ENCODE peak calls at places on chromosomes 3 and 15, in five cellular contexts. One of them, this sample, is unnamed.

GRCh38 chr15:98126326-98127090 is 166.0 kb downstream of the ARRDC4 start:
- DNase-seq in caudate nucleus: no peak
- DNase-seq in psoas muscle: no peak
- DNase-seq in pancreas: no peak
- DNase-seq in activated T-helper 1 cell treated with Interleukin-2 at 50 U/mL for 16 hours: no peak
- DNase-seq in this sample: no peak

GRCh38 chr3:73683706-73684105 is 59.0 kb upstream of the PDZRN3 start:
- DNase-seq in caudate nucleus: no peak
- DNase-seq in activated T-helper 1 cell treated with Interleukin-2 at 50 U/mL for 16 hours: no peak
- DNase-seq in pancreas: no peak
- DNase-seq in psoas muscle: no peak
- DNase-seq in this sample: no peak

GRCh38 chr15:40252438-40253178 is 13.7 kb downstream of the PAK6 start:
- DNase-seq in psoas muscle: peak
- DNase-seq in caudate nucleus: no peak
- DNase-seq in pancreas: peak
- DNase-seq in activated T-helper 1 cell treated with Interleukin-2 at 50 U/mL for 16 hours: no peak
- DNase-seq in this sample: peak

GRCh38 chr3:154241496-154241895 is 82.8 kb downstream of the DHX36 start:
- DNase-seq in activated T-helper 1 cell treated with Interleukin-2 at 50 U/mL for 16 hours: no peak
- DNase-seq in pancreas: no peak
- DNase-seq in caudate nucleus: no peak
- DNase-seq in psoas muscle: no peak
- DNase-seq in this sample: no peak

GRCh38 chr3:75001330-75001729 is 386.9 kb upstream of the CNTN3 start:
- DNase-seq in caudate nucleus: no peak
- DNase-seq in activated T-helper 1 cell treated with Interleukin-2 at 50 U/mL for 16 hours: no peak
- DNase-seq in psoas muscle: no peak
- DNase-seq in pancreas: no peak
- DNase-seq in this sample: no peak

GRCh38 chr3:525415-525814 is 328.9 kb downstream of the CHL1 start:
- DNase-seq in pancreas: no peak
- DNase-seq in activated T-helper 1 cell treated with Interleukin-2 at 50 U/mL for 16 hours: no peak
- DNase-seq in caudate nucleus: no peak
- DNase-seq in psoas muscle: no peak
- DNase-seq in this sample: no peak

GRCh38 chr3:119858957-119859356 is 77.1 kb downstream of the NR1I2 start:
- DNase-seq in caudate nucleus: no peak
- DNase-seq in psoas muscle: no peak
- DNase-seq in activated T-helper 1 cell treated with Interleukin-2 at 50 U/mL for 16 hours: no peak
- DNase-seq in pancreas: no peak
- DNase-seq in this sample: no peak

GRCh38 chr3:128712848-128713247 is 13.1 kb upstream of the RAB7A start:
- DNase-seq in caudate nucleus: no peak
- DNase-seq in psoas muscle: no peak
- DNase-seq in pancreas: no peak
- DNase-seq in activated T-helper 1 cell treated with Interleukin-2 at 50 U/mL for 16 hours: no peak
- DNase-seq in this sample: no peak

GRCh38 chr15:73385205-73385604 is 16.4 kb upstream of the HCN4 start:
- DNase-seq in psoas muscle: no peak
- DNase-seq in caudate nucleus: no peak
- DNase-seq in pancreas: no peak
- DNase-seq in activated T-helper 1 cell treated with Interleukin-2 at 50 U/mL for 16 hours: no peak
- DNase-seq in this sample: no peak

GRCh38 chr3:182092662-182093262 is 381.0 kb downstream of the SOX2 start:
- DNase-seq in psoas muscle: no peak
- DNase-seq in activated T-helper 1 cell treated with Interleukin-2 at 50 U/mL for 16 hours: no peak
- DNase-seq in pancreas: no peak
- DNase-seq in caudate nucleus: peak
- DNase-seq in this sample: peak

GRCh38 chr3:166582231-166582630 is 745.0 kb upstream of the BCHE start:
- DNase-seq in psoas muscle: no peak
- DNase-seq in caudate nucleus: no peak
- DNase-seq in activated T-helper 1 cell treated with Interleukin-2 at 50 U/mL for 16 hours: no peak
- DNase-seq in pancreas: no peak
- DNase-seq in this sample: no peak

GRCh38 chr3:43378066-43378935 is 92.0 kb downstream of the SNRK start:
- DNase-seq in pancreas: no peak
- DNase-seq in psoas muscle: peak
- DNase-seq in caudate nucleus: no peak
- DNase-seq in activated T-helper 1 cell treated with Interleukin-2 at 50 U/mL for 16 hours: peak
- DNase-seq in this sample: no peak

GRCh38 chr3:194574639-194575483 is 58.4 kb downstream of the TMEM44 start:
- DNase-seq in psoas muscle: no peak
- DNase-seq in pancreas: no peak
- DNase-seq in caudate nucleus: no peak
- DNase-seq in activated T-helper 1 cell treated with Interleukin-2 at 50 U/mL for 16 hours: no peak
- DNase-seq in this sample: no peak

GRCh38 chr3:182710557-182711157 is 82.6 kb upstream of the ATP11B start:
- DNase-seq in psoas muscle: no peak
- DNase-seq in pancreas: no peak
- DNase-seq in caudate nucleus: no peak
- DNase-seq in activated T-helper 1 cell treated with Interleukin-2 at 50 U/mL for 16 hours: no peak
- DNase-seq in this sample: no peak

GRCh38 chr3:38117163-38117716 is 19.7 kb downstream of the ACAA1 start:
- DNase-seq in pancreas: peak
- DNase-seq in caudate nucleus: no peak
- DNase-seq in psoas muscle: no peak
- DNase-seq in activated T-helper 1 cell treated with Interleukin-2 at 50 U/mL for 16 hours: no peak
- DNase-seq in this sample: no peak

GRCh38 chr3:55676643-55677042 is 189.5 kb upstream of the WNT5A start:
- DNase-seq in activated T-helper 1 cell treated with Interleukin-2 at 50 U/mL for 16 hours: no peak
- DNase-seq in psoas muscle: peak
- DNase-seq in pancreas: no peak
- DNase-seq in caudate nucleus: no peak
- DNase-seq in this sample: no peak

GRCh38 chr3:129530331-129530761 is 1.9 kb downstream of the RHO start:
- DNase-seq in psoas muscle: no peak
- DNase-seq in activated T-helper 1 cell treated with Interleukin-2 at 50 U/mL for 16 hours: no peak
- DNase-seq in caudate nucleus: no peak
- DNase-seq in pancreas: no peak
- DNase-seq in this sample: no peak

GRCh38 chr15:61003683-61004299 is 225.3 kb downstream of the RORA start:
- DNase-seq in psoas muscle: no peak
- DNase-seq in caudate nucleus: no peak
- DNase-seq in pancreas: no peak
- DNase-seq in activated T-helper 1 cell treated with Interleukin-2 at 50 U/mL for 16 hours: no peak
- DNase-seq in this sample: no peak

GRCh38 chr3:148315756-148316155 is 381.9 kb upstream of the AGTR1 start:
- DNase-seq in activated T-helper 1 cell treated with Interleukin-2 at 50 U/mL for 16 hours: no peak
- DNase-seq in pancreas: no peak
- DNase-seq in psoas muscle: no peak
- DNase-seq in caudate nucleus: no peak
- DNase-seq in this sample: no peak

GRCh38 chr3:11734-12133 is 184.8 kb upstream of the CHL1 start:
- DNase-seq in psoas muscle: peak
- DNase-seq in pancreas: no peak
- DNase-seq in caudate nucleus: no peak
- DNase-seq in activated T-helper 1 cell treated with Interleukin-2 at 50 U/mL for 16 hours: no peak
- DNase-seq in this sample: peak

GRCh38 chr3:9399746-9400145 is 2.3 kb downstream of the SETD5 start:
- DNase-seq in psoas muscle: peak
- DNase-seq in caudate nucleus: peak
- DNase-seq in activated T-helper 1 cell treated with Interleukin-2 at 50 U/mL for 16 hours: no peak
- DNase-seq in pancreas: peak
- DNase-seq in this sample: no peak

GRCh38 chr15:42494998-42495360 is 455 bp upstream of the SNAP23 start:
- DNase-seq in caudate nucleus: peak
- DNase-seq in activated T-helper 1 cell treated with Interleukin-2 at 50 U/mL for 16 hours: no peak
- DNase-seq in psoas muscle: no peak
- DNase-seq in pancreas: no peak
- DNase-seq in this sample: no peak

GRCh38 chr15:61337541-61337940 is 108.4 kb upstream of the RORA start:
- DNase-seq in activated T-helper 1 cell treated with Interleukin-2 at 50 U/mL for 16 hours: no peak
- DNase-seq in psoas muscle: no peak
- DNase-seq in pancreas: no peak
- DNase-seq in caudate nucleus: no peak
- DNase-seq in this sample: no peak

GRCh38 chr3:44685128-44685800 is 27.2 kb upstream of the ZNF502 start:
- DNase-seq in pancreas: peak
- DNase-seq in caudate nucleus: peak
- DNase-seq in psoas muscle: peak
- DNase-seq in activated T-helper 1 cell treated with Interleukin-2 at 50 U/mL for 16 hours: peak
- DNase-seq in this sample: peak